ENCODE peak calls at places on chromosomes 16 and 17, in four cellular contexts. U is pons; X is stimulated activated naive CD4-positive, alpha-beta T cell; I is NCI-H1092. Y is an unnamed sample.

GRCh38 chr16:73569266-73569665 is 521.3 kb upstream of the ZFHX3 start:
- DNase-seq in U (no peak), X (no peak), I (no peak), Y (no peak)

GRCh38 chr17:39573447-39574298 is 34.0 kb downstream of the NEUROD2 start:
- DNase-seq in U (no peak), X (no peak), I (peak), Y (no peak)

GRCh38 chr17:51435641-51436091 is 175.3 kb downstream of the UTP18 start:
- DNase-seq in U (peak), X (no peak), I (peak), Y (no peak)

GRCh38 chr17:15782809-15783208 is 50.7 kb downstream of the TBC1D26 start:
- DNase-seq in U (peak), X (no peak), I (peak), Y (no peak)

GRCh38 chr16:21104124-21104860 is 46.4 kb downstream of the DNAH3 start:
- DNase-seq in U (no peak), X (no peak), I (no peak), Y (no peak)

GRCh38 chr17:82917656-82918345 is 78.0 kb upstream of the ZNF750 start:
- DNase-seq in U (no peak), X (no peak), I (no peak), Y (no peak)

GRCh38 chr16:49467540-49468372 is 94.2 kb downstream of the C16orf78 start:
- DNase-seq in U (no peak), X (no peak), I (no peak), Y (peak)

GRCh38 chr17:69048634-69049033 is 12.1 kb downstream of the ABCA9 start:
- DNase-seq in U (no peak), X (no peak), I (no peak), Y (peak)

GRCh38 chr17:259341-259976 is 78.0 kb upstream of the DOC2B start:
- DNase-seq in U (no peak), X (no peak), I (no peak), Y (no peak)

GRCh38 chr16:10668322-10669045 is 26.2 kb downstream of the TEKT5 start:
- DNase-seq in U (peak), X (no peak), I (no peak), Y (no peak)

GRCh38 chr17:43673516-43674323 is 12.0 kb upstream of the MEOX1 start:
- DNase-seq in U (peak), X (peak), I (peak), Y (peak)

GRCh38 chr17:76027159-76027839 is at the start of gene EVPL:
- DNase-seq in U (no peak), X (no peak), I (no peak), Y (no peak)

GRCh38 chr17:45043268-45043681 is 8.2 kb downstream of the DCAKD start:
- DNase-seq in U (no peak), X (no peak), I (peak), Y (no peak)

GRCh38 chr17:72416054-72416691 is 295.4 kb downstream of the SOX9 start:
- DNase-seq in U (peak), X (no peak), I (no peak), Y (no peak)

GRCh38 chr16:1771864-1772361 is 570 bp upstream of the NME3 start:
- DNase-seq in U (no peak), X (peak), I (no peak), Y (no peak)

GRCh38 chr17:42337442-42337841 is 49.1 kb downstream of the STAT5A start:
- DNase-seq in U (no peak), X (peak), I (no peak), Y (peak)

GRCh38 chr17:64095144-64095882 is 34.6 kb downstream of the ERN1 start:
- DNase-seq in U (no peak), X (no peak), I (no peak), Y (no peak)

GRCh38 chr17:61487161-61487654 is 35.0 kb downstream of the TBX4 start:
- DNase-seq in U (no peak), X (no peak), I (no peak), Y (no peak)

GRCh38 chr16:674968-675883 is at the start of gene RHBDL1:
- DNase-seq in U (no peak), X (no peak), I (no peak), Y (no peak)